ENCODE peak calls at places on chromosomes 3 and 15, in six cellular contexts. E, H, K, S, W and V are unnamed samples. For H3K4me1 and H3K36me3, the result is how much of the 10 kb centered on the place peaks cover.

GRCh38 chr15:83565553-83566159 is 88.3 kb upstream of the ADAMTSL3 start:
- DNase-seq in E (no peak), H (no peak), K (no peak), S (no peak), W (no peak), V (no peak)

GRCh38 chr3:171757377-171758034 is 52.8 kb downstream of the PLD1 start:
- DNase-seq in E (no peak), H (no peak), K (no peak), S (no peak), W (no peak), V (no peak)

GRCh38 chr3:12643010-12643380 is 20.9 kb downstream of the RAF1 start:
- DNase-seq in E (no peak), H (no peak), K (no peak), S (no peak), W (no peak), V (no peak)

GRCh38 chr3:124565551-124565950 is 164.7 kb upstream of the UMPS start:
- DNase-seq in E (no peak), H (no peak), K (no peak), S (no peak), W (no peak), V (no peak)

GRCh38 chr15:62663547-62663946 is 379.0 kb upstream of the TPM1 start:
- DNase-seq in E (no peak), H (no peak), K (no peak), S (no peak), W (no peak), V (no peak)

GRCh38 chr3:51391566-51392300 is 648 bp downstream of the RBM15B start:
- DNase-seq in E (no peak), H (peak), K (no peak), S (no peak), W (peak), V (peak)

GRCh38 chr15:82047493-82048446 is 2.0 kb upstream of the MEX3B start:
- DNase-seq in E (no peak), H (no peak), K (peak), S (no peak), W (no peak), V (no peak)

GRCh38 chr3:152299243-152299976 is 30.7 kb downstream of the MBNL1 start:
- DNase-seq in E (no peak), H (no peak), K (no peak), S (no peak), W (no peak), V (peak)

GRCh38 chr3:69842789-69843188 is 103.5 kb downstream of the MITF start:
- DNase-seq in E (peak), H (peak), K (peak), S (no peak), W (no peak), V (peak)

GRCh38 chr3:171772427-171773056 is 37.7 kb downstream of the PLD1 start:
- DNase-seq in E (no peak), H (peak), K (peak), S (peak), W (no peak), V (peak)

GRCh38 chr15:36590838-36591237 is 11.4 kb downstream of the CDIN1 start:
- DNase-seq in E (no peak), H (no peak), K (no peak), S (no peak), W (no peak), V (no peak)

GRCh38 chr3:49378249-49378899 is 20.2 kb upstream of the GPX1 start:
- DNase-seq in E (peak), H (peak), K (peak), S (peak), W (peak), V (no peak)

GRCh38 chr3:111726788-111727305 is 131.7 kb upstream of the ZBED2 start:
- DNase-seq in E (no peak), H (no peak), K (no peak), S (no peak), W (no peak), V (no peak)

GRCh38 chr3:5376761-5377160 is 189.3 kb downstream of the EDEM1 start:
- DNase-seq in E (no peak), H (no peak), K (no peak), S (no peak), W (peak), V (no peak)

DNA sequence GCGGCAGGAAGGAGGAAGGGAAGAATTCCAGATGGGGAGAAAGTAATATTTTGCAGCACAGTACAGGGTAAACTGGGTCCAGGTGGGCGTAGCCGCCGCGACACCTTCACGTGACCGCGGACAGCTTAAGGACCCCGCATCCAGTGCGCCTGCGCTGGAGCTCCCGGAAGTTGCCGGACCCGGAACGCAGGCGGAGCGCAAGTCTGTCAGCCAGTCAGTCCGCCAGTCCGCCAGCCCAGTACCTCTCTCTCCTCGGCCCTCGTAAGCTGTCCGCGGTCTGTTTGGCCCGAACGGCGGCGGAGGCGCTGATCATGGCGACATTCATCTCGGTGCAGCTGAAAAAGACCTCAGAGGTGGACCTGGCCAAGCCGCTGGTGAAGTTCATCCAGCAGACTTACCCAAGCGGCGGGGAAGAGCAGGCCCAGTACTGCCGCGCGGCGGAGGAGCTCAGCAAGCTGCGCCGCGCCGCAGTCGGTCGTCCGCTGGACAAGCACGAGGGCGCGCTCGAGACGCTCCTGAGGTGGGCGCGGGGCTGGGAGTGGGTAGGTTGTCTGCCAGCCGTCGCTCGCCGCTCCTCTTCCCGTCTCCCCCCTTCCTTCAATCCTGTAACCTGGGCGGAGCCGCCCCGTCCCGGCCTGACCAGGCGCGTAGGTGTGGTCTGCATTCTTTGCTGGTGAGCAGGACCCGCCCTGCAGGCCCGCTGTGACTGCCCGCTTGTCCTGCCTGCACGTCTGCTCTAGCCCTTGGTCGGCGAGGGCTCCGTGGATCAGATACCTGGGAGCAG is at the start of gene PDCD6IP:
- DNase-seq in E (peak), H (peak), K (peak), S (peak), W (peak), V (peak)
- TF ChIP-seq CTCF in E (peak), H (peak), K (peak), S (no peak), W (no peak), V (no peak)

DNA sequence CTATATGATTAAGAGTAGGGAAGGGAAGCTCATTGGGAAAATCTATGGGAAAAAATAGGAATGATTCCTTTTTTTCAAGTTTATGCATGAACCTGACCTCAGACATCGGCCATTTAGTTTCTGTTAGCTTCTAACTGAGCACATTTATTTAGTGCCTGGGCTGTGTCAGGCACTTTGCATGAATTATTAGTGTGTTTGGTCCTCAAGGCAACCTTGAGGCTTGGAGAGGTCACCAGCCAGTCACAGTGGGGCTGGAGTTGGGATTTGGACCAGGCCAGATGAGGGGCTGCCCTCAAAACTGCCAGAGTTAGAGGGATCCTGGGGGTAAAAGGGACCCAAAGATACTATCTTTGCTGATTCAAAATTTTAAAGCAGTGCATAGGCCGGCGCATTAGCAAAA is 8.1 kb downstream of the SIAH2 start:
- DNase-seq in E (no peak), H (no peak), K (no peak), S (no peak), W (no peak), V (no peak)
- H3K4me1 ChIP-seq in E (half or more), H (under half), K (half or more), S (under half), W (under half), V (half or more)

DNA sequence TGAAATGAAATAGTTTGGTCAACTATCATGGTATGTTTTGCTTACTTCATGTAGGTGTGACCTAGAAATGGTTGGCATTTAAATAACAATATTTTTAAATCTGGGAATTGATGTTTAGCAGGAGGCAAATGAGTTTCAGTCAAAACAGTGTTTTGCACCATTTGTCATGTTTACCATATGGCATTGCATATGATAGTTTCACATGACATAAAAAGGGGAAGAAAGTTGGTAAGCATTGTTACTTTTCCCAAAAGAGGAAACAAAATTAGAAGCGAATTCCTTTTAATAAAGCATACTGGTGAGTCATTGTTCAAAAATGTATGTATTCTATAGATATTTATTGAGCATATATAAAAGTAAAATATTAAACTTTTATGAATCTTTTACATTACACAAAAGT is 2.3 kb downstream of the RNF13 start:
- DNase-seq in E (no peak), H (no peak), K (no peak), S (no peak), W (no peak), V (no peak)
- H3K36me3 ChIP-seq in E (under half), H (under half), K (under half), S (under half), W (under half), V (under half)

DNA sequence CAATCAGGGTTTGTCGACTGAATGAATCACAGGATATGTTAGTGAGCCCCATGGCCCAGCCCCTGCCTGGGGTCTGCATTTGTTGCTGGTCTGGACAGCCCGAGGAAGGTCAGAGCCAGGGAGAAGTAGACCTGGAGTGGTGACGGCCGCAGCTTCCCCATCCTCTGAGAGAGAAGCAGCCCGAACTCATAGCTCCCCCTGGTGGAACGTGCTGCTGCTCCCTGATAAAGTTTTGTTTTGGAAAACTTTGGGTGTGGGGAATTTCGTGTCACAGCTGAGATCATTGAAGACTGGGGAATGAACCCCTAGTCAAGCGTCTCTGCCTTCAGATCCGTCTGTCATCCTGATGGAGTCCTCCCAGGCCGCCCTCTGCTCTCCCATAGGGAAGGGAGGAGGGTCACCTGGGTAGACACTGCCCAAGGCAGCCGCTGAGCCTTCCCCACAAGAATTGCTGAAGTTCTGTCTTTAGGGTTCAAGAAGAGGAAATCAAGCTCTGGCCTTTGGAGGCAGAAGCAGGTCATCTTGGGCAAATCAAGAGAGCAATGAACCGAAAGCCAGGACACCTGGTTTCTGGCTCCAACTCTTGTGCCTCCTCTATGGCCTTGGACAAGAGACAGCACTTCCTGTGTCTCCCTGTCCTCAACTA is 60.5 kb downstream of the GLDN start:
- DNase-seq in E (peak), H (peak), K (peak), S (no peak), W (no peak), V (peak)
- TF ChIP-seq CTCF in E (peak), H (peak), K (peak), S (peak), W (peak), V (peak)